ENCODE peak calls at places on chromosomes 13 and 19, in nine cellular contexts. One of them, this sample, is unnamed.

GRCh38 chr19:18856385-18857126 is 24.8 kb downstream of the UPF1 start:
- DNase-seq in AG09309: no peak
- DNase-seq in thoracic aorta: no peak
- DNase-seq in fibroblast of mammary gland: peak; percentile 71
- DNase-seq in DND-41: no peak
- DNase-seq in astrocyte: no peak
- DNase-seq in HCT116: no peak
- DNase-seq in AG04449: no peak
- DNase-seq in cardiac muscle cell: peak; percentile 58
- DNase-seq in this sample: no peak

GRCh38 chr13:94305463-94305862 is 174.0 kb downstream of the DCT start:
- DNase-seq in AG09309: no peak
- DNase-seq in thoracic aorta: no peak
- DNase-seq in fibroblast of mammary gland: peak; percentile 95
- DNase-seq in DND-41: no peak
- DNase-seq in astrocyte: peak; percentile 83
- DNase-seq in HCT116: no peak
- DNase-seq in AG04449: no peak
- DNase-seq in cardiac muscle cell: peak; percentile 85
- DNase-seq in this sample: no peak

GRCh38 chr13:98972059-98972458 is 5.8 kb downstream of the DOCK9 start:
- DNase-seq in AG09309: no peak
- DNase-seq in thoracic aorta: no peak
- DNase-seq in fibroblast of mammary gland: no peak
- DNase-seq in DND-41: no peak
- DNase-seq in astrocyte: no peak
- DNase-seq in HCT116: no peak
- DNase-seq in AG04449: no peak
- DNase-seq in cardiac muscle cell: no peak
- DNase-seq in this sample: no peak

GRCh38 chr13:42875448-42876269 is 94.3 kb downstream of the FAM216B start:
- DNase-seq in AG09309: no peak
- DNase-seq in thoracic aorta: no peak
- DNase-seq in fibroblast of mammary gland: peak; percentile 48
- DNase-seq in DND-41: no peak
- DNase-seq in astrocyte: no peak
- DNase-seq in HCT116: no peak
- DNase-seq in AG04449: no peak
- DNase-seq in cardiac muscle cell: peak; percentile 82
- DNase-seq in this sample: no peak

GRCh38 chr13:33132644-33133440 is 116.6 kb downstream of the KL start:
- DNase-seq in AG09309: no peak
- DNase-seq in thoracic aorta: no peak
- DNase-seq in fibroblast of mammary gland: peak; percentile 76
- DNase-seq in DND-41: no peak
- DNase-seq in astrocyte: peak; percentile 69
- DNase-seq in HCT116: no peak
- DNase-seq in AG04449: no peak
- DNase-seq in cardiac muscle cell: peak; percentile 72
- DNase-seq in this sample: no peak

GRCh38 chr19:38701455-38702063 is 42.7 kb downstream of the CAPN12 start:
- DNase-seq in AG09309: no peak
- DNase-seq in thoracic aorta: no peak
- DNase-seq in fibroblast of mammary gland: no peak
- DNase-seq in DND-41: no peak
- DNase-seq in astrocyte: no peak
- DNase-seq in HCT116: no peak
- DNase-seq in AG04449: no peak
- DNase-seq in cardiac muscle cell: no peak
- DNase-seq in this sample: no peak

GRCh38 chr19:38788478-38789243 is at the start of gene LGALS7B:
- DNase-seq in AG09309: no peak
- DNase-seq in thoracic aorta: no peak
- DNase-seq in fibroblast of mammary gland: no peak
- DNase-seq in DND-41: no peak
- DNase-seq in astrocyte: no peak
- DNase-seq in HCT116: no peak
- DNase-seq in AG04449: no peak
- DNase-seq in cardiac muscle cell: no peak
- DNase-seq in this sample: no peak

GRCh38 chr13:98845726-98846125 is 93.3 kb upstream of the SLC15A1 start:
- DNase-seq in AG09309: no peak
- DNase-seq in thoracic aorta: no peak
- DNase-seq in fibroblast of mammary gland: no peak
- DNase-seq in DND-41: no peak
- DNase-seq in astrocyte: no peak
- DNase-seq in HCT116: no peak
- DNase-seq in AG04449: no peak
- DNase-seq in cardiac muscle cell: no peak
- DNase-seq in this sample: no peak

DNA sequence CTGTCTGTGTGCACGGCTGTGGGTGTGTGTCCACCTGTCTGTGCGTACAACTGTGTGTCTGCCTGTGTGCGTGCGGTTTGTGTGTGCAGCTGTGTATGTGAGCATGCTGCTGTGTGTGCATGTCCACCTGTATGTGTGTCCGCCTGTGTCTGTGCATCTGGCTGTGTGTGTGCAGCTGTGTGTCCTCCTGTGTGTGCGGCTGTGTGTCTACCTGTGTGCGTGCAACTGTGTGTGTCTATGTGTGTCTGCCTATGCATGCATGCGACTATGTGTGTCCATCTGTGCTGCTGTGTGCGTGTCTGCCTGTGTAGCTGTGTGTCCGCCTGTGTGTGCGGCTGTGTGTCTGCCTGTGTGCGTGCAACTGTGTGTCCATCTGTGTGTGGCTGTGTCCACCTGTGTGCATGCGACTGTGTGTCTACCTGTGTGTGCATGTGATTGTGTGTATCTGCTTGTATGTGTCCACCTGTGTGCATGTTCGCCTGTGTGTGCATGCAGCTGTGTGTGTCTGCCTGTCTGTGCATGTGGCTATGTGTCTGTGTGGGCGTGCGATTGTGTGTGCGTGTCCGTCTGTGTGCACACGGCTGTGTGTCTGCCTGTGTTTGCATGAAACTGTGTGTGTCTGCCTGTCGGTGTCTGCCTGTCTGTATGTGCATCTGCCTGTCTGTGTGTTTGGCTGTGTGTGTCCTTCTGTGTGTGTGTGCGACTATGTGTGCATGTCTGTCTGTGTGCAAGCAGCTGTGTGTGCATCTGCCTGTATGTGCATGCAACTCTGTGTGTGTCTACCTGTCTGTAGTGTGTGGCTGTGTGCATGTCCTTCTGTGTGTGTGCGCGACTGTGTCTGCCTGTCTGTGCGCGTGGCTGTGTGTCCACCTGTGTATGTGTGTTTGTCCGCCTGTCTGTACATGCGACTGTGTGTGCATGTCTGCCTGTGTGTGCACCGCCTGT is 57.1 kb upstream of the C13orf46 start:
- DNase-seq in AG09309: no peak
- DNase-seq in thoracic aorta: no peak
- DNase-seq in fibroblast of mammary gland: no peak
- DNase-seq in DND-41: no peak
- DNase-seq in astrocyte: no peak
- DNase-seq in HCT116: no peak
- DNase-seq in AG04449: no peak
- DNase-seq in cardiac muscle cell: no peak
- DNase-seq in this sample: no peak
- H3K4me3 ChIP-seq in AG09309: no peak overlapping the region
- H3K4me3 ChIP-seq in thoracic aorta: no peak overlapping the region
- H3K4me3 ChIP-seq in fibroblast of mammary gland: no peak overlapping the region
- H3K4me3 ChIP-seq in DND-41: no peak overlapping the region
- H3K4me3 ChIP-seq in astrocyte: no peak overlapping the region
- H3K4me3 ChIP-seq in HCT116: no peak overlapping the region
- H3K4me3 ChIP-seq in AG04449: no peak overlapping the region
- H3K4me3 ChIP-seq in cardiac muscle cell: no peak overlapping the region
- H3K4me3 ChIP-seq in this sample: no peak overlapping the region

GRCh38 chr13:114237415-114238112 is 2.9 kb downstream of the CDC16 start:
- DNase-seq in AG09309: no peak
- DNase-seq in thoracic aorta: no peak
- DNase-seq in fibroblast of mammary gland: no peak
- DNase-seq in DND-41: no peak
- DNase-seq in astrocyte: no peak
- DNase-seq in HCT116: no peak
- DNase-seq in AG04449: no peak
- DNase-seq in cardiac muscle cell: no peak
- DNase-seq in this sample: no peak

GRCh38 chr13:114236224-114236623 is 1.5 kb downstream of the CDC16 start:
- DNase-seq in AG09309: no peak
- DNase-seq in thoracic aorta: no peak
- DNase-seq in fibroblast of mammary gland: no peak
- DNase-seq in DND-41: no peak
- DNase-seq in astrocyte: no peak
- DNase-seq in HCT116: no peak
- DNase-seq in AG04449: no peak
- DNase-seq in cardiac muscle cell: no peak
- DNase-seq in this sample: no peak

GRCh38 chr13:114234266-114234644 is 442 bp upstream of the CDC16 start:
- DNase-seq in AG09309: no peak
- DNase-seq in thoracic aorta: no peak
- DNase-seq in fibroblast of mammary gland: no peak
- DNase-seq in DND-41: no peak
- DNase-seq in astrocyte: no peak
- DNase-seq in HCT116: no peak
- DNase-seq in AG04449: no peak
- DNase-seq in cardiac muscle cell: no peak
- DNase-seq in this sample: no peak

GRCh38 chr13:114235697-114236096 is 1.0 kb downstream of the CDC16 start:
- DNase-seq in AG09309: no peak
- DNase-seq in thoracic aorta: no peak
- DNase-seq in fibroblast of mammary gland: peak; percentile 22
- DNase-seq in DND-41: no peak
- DNase-seq in astrocyte: no peak
- DNase-seq in HCT116: no peak
- DNase-seq in AG04449: no peak
- DNase-seq in cardiac muscle cell: no peak
- DNase-seq in this sample: no peak

DNA sequence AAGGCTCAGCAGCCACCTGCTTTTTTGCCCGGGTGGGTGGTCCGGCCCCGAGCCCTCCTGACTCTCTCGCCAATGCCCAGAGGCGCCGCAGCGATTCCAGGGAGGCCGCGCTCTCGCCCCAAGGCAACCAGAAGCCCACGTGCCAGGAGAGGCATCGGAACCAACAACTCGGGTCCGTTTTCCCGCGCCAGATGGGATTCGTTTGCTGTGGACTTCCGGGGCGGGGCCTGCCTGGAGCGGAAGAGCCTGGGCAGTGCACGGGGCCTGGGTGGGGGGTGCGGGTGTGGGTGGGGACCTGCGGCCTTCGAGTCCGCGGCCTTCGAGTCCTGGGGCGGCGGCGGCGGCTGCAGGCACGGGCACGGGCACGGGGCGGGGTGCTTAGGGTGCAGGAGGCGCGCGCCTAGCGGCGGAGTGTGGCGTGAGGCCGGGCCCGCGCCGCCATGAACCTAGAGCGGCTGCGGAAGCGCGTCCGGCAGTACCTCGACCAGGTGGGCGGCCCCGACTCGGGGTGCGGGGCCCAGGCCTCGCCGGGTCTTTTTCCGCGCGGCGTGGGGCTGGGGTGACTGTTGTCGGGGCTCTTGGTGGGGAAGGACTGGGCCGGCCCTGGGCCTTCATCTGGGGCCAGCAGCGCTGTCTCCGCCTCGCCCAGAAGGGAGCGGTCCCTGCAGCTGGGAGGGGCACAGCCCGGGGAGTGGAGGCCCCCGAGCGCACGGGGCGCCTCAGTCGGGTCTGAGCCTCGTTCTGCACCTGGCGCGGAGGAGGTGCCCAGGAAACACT is at the start of gene CDC16:
- DNase-seq in AG09309: peak; percentile 49
- DNase-seq in thoracic aorta: peak; percentile 75
- DNase-seq in fibroblast of mammary gland: peak; percentile 87
- DNase-seq in DND-41: peak; percentile 91
- DNase-seq in astrocyte: peak; percentile 79
- DNase-seq in HCT116: peak; percentile 90
- DNase-seq in AG04449: peak; percentile 29
- DNase-seq in cardiac muscle cell: peak; percentile 94
- DNase-seq in this sample: peak; percentile 31
- TF ChIP-seq CTCF in AG09309: no peak
- TF ChIP-seq CTCF in thoracic aorta: peak; percentile 44
- TF ChIP-seq CTCF in fibroblast of mammary gland: no peak
- TF ChIP-seq CTCF in DND-41: peak; percentile 28
- TF ChIP-seq CTCF in astrocyte: no peak
- TF ChIP-seq CTCF in HCT116: no peak
- TF ChIP-seq CTCF in AG04449: peak; percentile 21
- TF ChIP-seq CTCF in cardiac muscle cell: no peak
- TF ChIP-seq CTCF in this sample: no peak

GRCh38 chr13:102770435-102770834 is 3.2 kb downstream of the TEX30 start:
- DNase-seq in AG09309: no peak
- DNase-seq in thoracic aorta: no peak
- DNase-seq in fibroblast of mammary gland: no peak
- DNase-seq in DND-41: no peak
- DNase-seq in astrocyte: no peak
- DNase-seq in HCT116: no peak
- DNase-seq in AG04449: no peak
- DNase-seq in cardiac muscle cell: no peak
- DNase-seq in this sample: no peak

GRCh38 chr13:102772042-102772425 is 1.6 kb downstream of the TEX30 start:
- DNase-seq in AG09309: no peak
- DNase-seq in thoracic aorta: no peak
- DNase-seq in fibroblast of mammary gland: no peak
- DNase-seq in DND-41: no peak
- DNase-seq in astrocyte: no peak
- DNase-seq in HCT116: no peak
- DNase-seq in AG04449: no peak
- DNase-seq in cardiac muscle cell: no peak
- DNase-seq in this sample: no peak

GRCh38 chr13:102771298-102772041 is 2.1 kb downstream of the TEX30 start:
- DNase-seq in AG09309: no peak
- DNase-seq in thoracic aorta: no peak
- DNase-seq in fibroblast of mammary gland: no peak
- DNase-seq in DND-41: no peak
- DNase-seq in astrocyte: no peak
- DNase-seq in HCT116: no peak
- DNase-seq in AG04449: no peak
- DNase-seq in cardiac muscle cell: no peak
- DNase-seq in this sample: no peak

GRCh38 chr13:102768914-102769313 is 4.7 kb downstream of the TEX30 start:
- DNase-seq in AG09309: no peak
- DNase-seq in thoracic aorta: no peak
- DNase-seq in fibroblast of mammary gland: peak; percentile 41
- DNase-seq in DND-41: no peak
- DNase-seq in astrocyte: no peak
- DNase-seq in HCT116: no peak
- DNase-seq in AG04449: no peak
- DNase-seq in cardiac muscle cell: peak; percentile 45
- DNase-seq in this sample: no peak

GRCh38 chr13:102769679-102770078 is 3.9 kb downstream of the TEX30 start:
- DNase-seq in AG09309: no peak
- DNase-seq in thoracic aorta: no peak
- DNase-seq in fibroblast of mammary gland: peak; percentile 31
- DNase-seq in DND-41: no peak
- DNase-seq in astrocyte: no peak
- DNase-seq in HCT116: no peak
- DNase-seq in AG04449: no peak
- DNase-seq in cardiac muscle cell: peak; percentile 32
- DNase-seq in this sample: no peak
- H3K4me3 ChIP-seq in AG09309: no peak overlapping the region
- H3K4me3 ChIP-seq in thoracic aorta: no peak overlapping the region
- H3K4me3 ChIP-seq in fibroblast of mammary gland: no peak overlapping the region
- H3K4me3 ChIP-seq in DND-41: no peak overlapping the region
- H3K4me3 ChIP-seq in astrocyte: no peak overlapping the region
- H3K4me3 ChIP-seq in HCT116: no peak overlapping the region
- H3K4me3 ChIP-seq in AG04449: no peak overlapping the region
- H3K4me3 ChIP-seq in cardiac muscle cell: no peak overlapping the region
- H3K4me3 ChIP-seq in this sample: no peak overlapping the region

DNA sequence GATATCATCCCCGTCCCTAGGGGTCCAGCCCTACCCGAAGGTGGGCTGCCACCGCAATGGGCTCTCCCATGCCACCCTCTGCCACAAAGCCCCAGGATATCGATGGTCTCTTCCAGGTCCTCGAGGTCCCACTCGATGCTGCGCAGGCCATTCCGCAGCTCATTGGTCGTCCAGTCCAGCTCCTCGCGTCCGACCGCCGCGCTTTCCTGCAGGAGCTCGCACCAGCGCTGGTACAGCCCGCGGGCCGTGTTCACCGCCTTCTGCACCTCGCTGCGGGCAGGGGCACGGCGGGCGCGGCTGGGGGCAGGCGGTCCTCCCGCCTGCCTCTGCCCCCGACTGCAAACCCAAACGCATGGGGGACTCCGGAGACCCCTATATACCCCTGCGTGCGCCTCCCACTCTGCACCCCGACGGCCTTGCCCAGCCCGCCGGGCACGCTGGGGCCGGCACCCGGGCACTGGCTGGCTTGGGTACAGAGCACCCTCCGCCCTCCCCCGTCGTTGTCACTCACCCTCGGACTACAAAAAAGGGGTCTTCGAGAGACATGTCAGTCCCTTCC is 468 bp downstream of the STX10 start:
- DNase-seq in AG09309: no peak
- DNase-seq in thoracic aorta: no peak
- DNase-seq in fibroblast of mammary gland: no peak
- DNase-seq in DND-41: peak; percentile 43
- DNase-seq in astrocyte: peak; percentile 29
- DNase-seq in HCT116: no peak
- DNase-seq in AG04449: no peak
- DNase-seq in cardiac muscle cell: peak; percentile 63
- DNase-seq in this sample: no peak
- TF ChIP-seq CTCF in AG09309: no peak
- TF ChIP-seq CTCF in thoracic aorta: no peak
- TF ChIP-seq CTCF in fibroblast of mammary gland: no peak
- TF ChIP-seq CTCF in DND-41: no peak
- TF ChIP-seq CTCF in astrocyte: no peak
- TF ChIP-seq CTCF in HCT116: no peak
- TF ChIP-seq CTCF in AG04449: no peak
- TF ChIP-seq CTCF in cardiac muscle cell: no peak
- TF ChIP-seq CTCF in this sample: no peak